ENCODE peak calls at places on chromosome X, in five cellular contexts. C is K562, X is GM12878, L is H1, R is HepG2. A is an unnamed sample.

GRCh38 chrX:1584237-1585011 is 7.0 kb upstream of the AKAP17A start:
- DNase-seq in C (no peak), X (no peak), L (no peak), R (no peak), A (no peak)

GRCh38 chrX:134931550-134931949 is 59.2 kb upstream of the SMIM10 start:
- DNase-seq in X (no peak), R (peak), L (no peak), C (no peak), A (no peak)

GRCh38 chrX:39816871-39817731 is 280.7 kb downstream of the BCOR start:
- DNase-seq in C (peak), L (peak), X (no peak), R (no peak), A (peak)

GRCh38 chrX:9906919-9907318 is 60.2 kb upstream of the CLDN34 start:
- DNase-seq in R (no peak), X (no peak), L (no peak), C (no peak), A (peak)

GRCh38 chrX:140440891-140441290 is 64.0 kb downstream of the SOX3 start:
- DNase-seq in L (no peak), C (no peak), R (no peak), X (no peak), A (peak)

GRCh38 chrX:1581132-1581531 is 10.3 kb upstream of the AKAP17A start:
- DNase-seq in X (no peak), R (peak), C (peak), L (peak), A (peak)

GRCh38 chrX:56947695-56948094 is 47.6 kb downstream of the SPIN3 start:
- DNase-seq in C (no peak), R (no peak), X (no peak), L (no peak), A (no peak)

GRCh38 chrX:33543757-33544156 is 332.4 kb upstream of the DMD start:
- DNase-seq in L (no peak), X (no peak), R (no peak), C (no peak), A (no peak)

GRCh38 chrX:147637190-147637589 is 274.5 kb upstream of the FMR1 start:
- DNase-seq in X (no peak), C (no peak), R (no peak), L (no peak), A (no peak)

GRCh38 chrX:9166566-9166909 is 132.6 kb upstream of the FAM9B start:
- DNase-seq in R (no peak), C (no peak), X (no peak), L (no peak), A (no peak)

GRCh38 chrX:154369453-154370299 is 4.8 kb downstream of the FLNA start:
- DNase-seq in L (peak), X (peak), R (peak), C (peak), A (peak)

GRCh38 chrX:72080800-72081199 is 50.9 kb downstream of the RTL5 start:
- DNase-seq in X (no peak), R (no peak), L (no peak), C (no peak), A (no peak)

GRCh38 chrX:136789856-136790255 is 9.1 kb upstream of the ARHGEF6 start:
- DNase-seq in R (no peak), C (no peak), L (no peak), X (no peak), A (no peak)

GRCh38 chrX:81586091-81586490 is 384.2 kb downstream of the SH3BGRL start:
- DNase-seq in C (no peak), R (no peak), L (no peak), X (no peak), A (no peak)

GRCh38 chrX:73481521-73481920 is 34.7 kb downstream of the CDX4 start:
- DNase-seq in C (no peak), R (no peak), L (no peak), X (no peak), A (no peak)
- TF ChIP-seq CTCF in C (no peak), R (no peak), L (peak), X (no peak), A (no peak)

DNA sequence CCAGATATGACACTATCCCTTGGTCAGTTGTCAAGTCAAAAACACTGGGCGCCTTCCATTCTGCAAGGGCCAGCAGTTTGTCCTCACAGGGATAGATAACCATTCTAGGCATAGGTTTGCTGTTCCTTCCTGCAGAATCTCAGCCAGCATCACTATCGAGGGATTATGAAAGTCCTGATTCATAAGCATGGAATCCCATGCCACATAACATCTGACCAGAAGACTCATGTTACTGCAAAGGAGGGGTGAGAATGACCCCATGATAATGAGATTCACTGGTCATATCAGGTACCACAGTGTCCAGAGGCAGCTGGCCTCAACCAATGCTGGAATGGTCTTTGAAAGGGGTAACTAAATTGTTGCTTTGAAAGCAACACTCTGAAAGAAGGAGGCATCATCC is 84.7 kb downstream of the OTC start:
- DNase-seq in C (no peak), X (no peak), R (no peak), L (no peak), A (no peak)
- TF ChIP-seq ATF2 in C (no peak), X (no peak), R (no peak), L (no peak), A (no peak)

GRCh38 chrX:125998432-125998831 is 167.7 kb downstream of the DCAF12L2 start:
- DNase-seq in X (no peak), C (no peak), R (no peak), L (no peak), A (no peak)
- TF ChIP-seq CTCF in X (peak), C (no peak), R (peak), L (peak), A (no peak)

DNA sequence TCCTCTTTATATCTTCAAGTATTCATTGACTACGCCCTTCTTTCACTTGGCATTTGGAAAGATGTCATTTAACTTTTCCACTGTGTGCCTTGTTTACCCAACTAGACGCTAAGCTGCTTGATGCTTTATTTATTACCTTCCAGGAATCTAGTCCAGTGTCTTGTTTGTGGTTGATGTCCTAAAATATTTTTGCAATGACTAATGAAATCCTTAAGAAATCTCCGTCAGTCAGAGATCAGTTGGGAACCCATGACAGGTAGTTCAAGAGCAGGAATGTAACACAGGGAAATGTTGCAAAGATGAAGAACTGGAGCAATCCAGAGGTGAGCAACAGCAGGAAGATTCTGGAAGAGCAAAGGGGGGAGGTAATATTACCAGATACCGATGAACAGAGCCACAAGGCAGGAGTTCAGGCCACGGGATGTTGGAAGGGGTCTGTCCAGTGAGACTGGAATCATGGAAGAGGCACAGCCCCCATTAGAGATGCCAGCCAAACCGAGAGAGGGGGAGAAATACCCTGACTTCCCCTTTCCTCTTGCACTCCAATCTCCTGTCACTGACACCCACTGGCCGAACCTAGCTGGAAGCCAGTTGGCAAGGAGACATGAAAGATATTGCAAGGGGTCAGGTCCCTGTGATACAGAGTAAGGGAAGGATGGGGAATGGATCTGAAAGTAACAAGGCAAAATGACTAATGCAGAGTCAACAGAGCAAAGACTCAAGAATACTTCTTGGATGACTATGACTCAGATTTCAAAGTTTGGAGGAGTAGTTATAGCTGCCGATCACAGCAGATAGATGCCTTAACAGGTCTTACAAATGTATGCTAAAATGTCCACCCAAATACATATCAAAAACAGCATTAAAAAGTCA is 62.7 kb upstream of the PHKA2 start:
- DNase-seq in C (no peak), L (no peak), X (no peak), R (no peak), A (no peak)
- TF ChIP-seq ATF2 in C (no peak), L (no peak), X (no peak), R (no peak), A (no peak)